ENCODE peak calls at places on chromosomes 16 and 17, in nine cellular contexts. One of them, this sample, is unnamed.

GRCh38 chr17:8209909-8210760 is at the start of gene AURKB:
- DNase-seq in hypothalamus: peak
- DNase-seq in hippocampal formation: peak
- DNase-seq in AG04450: peak
- DNase-seq in activated T-helper 1 cell treated with Interleukin-2 at 50 U/mL for 16 hours: peak
- DNase-seq in AG09319: peak
- DNase-seq in GM04504: peak
- DNase-seq in NCI-H460: peak
- DNase-seq in NCI-H2081: peak
- DNase-seq in this sample: peak

GRCh38 chr17:40194821-40195220 is 17.6 kb downstream of the RAPGEFL1 start:
- DNase-seq in activated T-helper 1 cell treated with Interleukin-2 at 50 U/mL for 16 hours: no peak
- DNase-seq in hippocampal formation: no peak
- DNase-seq in AG04450: no peak
- DNase-seq in NCI-H2081: no peak
- DNase-seq in hypothalamus: no peak
- DNase-seq in NCI-H460: no peak
- DNase-seq in GM04504: no peak
- DNase-seq in AG09319: no peak
- DNase-seq in this sample: no peak

GRCh38 chr16:75243667-75244224 is 7.7 kb downstream of the BCAR1 start:
- DNase-seq in hippocampal formation: no peak
- DNase-seq in GM04504: no peak
- DNase-seq in AG09319: no peak
- DNase-seq in hypothalamus: no peak
- DNase-seq in AG04450: no peak
- DNase-seq in activated T-helper 1 cell treated with Interleukin-2 at 50 U/mL for 16 hours: no peak
- DNase-seq in NCI-H460: no peak
- DNase-seq in NCI-H2081: no peak
- DNase-seq in this sample: no peak

GRCh38 chr17:39800540-39800939 is 62.8 kb downstream of the GRB7 start:
- DNase-seq in activated T-helper 1 cell treated with Interleukin-2 at 50 U/mL for 16 hours: peak
- DNase-seq in hippocampal formation: no peak
- DNase-seq in NCI-H2081: no peak
- DNase-seq in NCI-H460: no peak
- DNase-seq in GM04504: no peak
- DNase-seq in AG09319: no peak
- DNase-seq in hypothalamus: no peak
- DNase-seq in AG04450: no peak
- DNase-seq in this sample: no peak

GRCh38 chr17:45334701-45335677 is 18.2 kb upstream of the MAP3K14 start:
- DNase-seq in NCI-H460: no peak
- DNase-seq in activated T-helper 1 cell treated with Interleukin-2 at 50 U/mL for 16 hours: no peak
- DNase-seq in AG09319: no peak
- DNase-seq in hypothalamus: no peak
- DNase-seq in AG04450: no peak
- DNase-seq in hippocampal formation: no peak
- DNase-seq in NCI-H2081: no peak
- DNase-seq in GM04504: no peak
- DNase-seq in this sample: no peak

GRCh38 chr16:35795361-35796029 is 2336.1 kb downstream of the TP53TG3F start:
- DNase-seq in GM04504: no peak
- DNase-seq in activated T-helper 1 cell treated with Interleukin-2 at 50 U/mL for 16 hours: no peak
- DNase-seq in NCI-H460: no peak
- DNase-seq in AG09319: no peak
- DNase-seq in AG04450: no peak
- DNase-seq in hippocampal formation: no peak
- DNase-seq in hypothalamus: no peak
- DNase-seq in NCI-H2081: peak
- DNase-seq in this sample: no peak

GRCh38 chr17:44928136-44928535 is 12.8 kb upstream of the GFAP start:
- DNase-seq in NCI-H460: no peak
- DNase-seq in AG09319: no peak
- DNase-seq in hypothalamus: no peak
- DNase-seq in activated T-helper 1 cell treated with Interleukin-2 at 50 U/mL for 16 hours: no peak
- DNase-seq in hippocampal formation: no peak
- DNase-seq in NCI-H2081: no peak
- DNase-seq in GM04504: no peak
- DNase-seq in AG04450: no peak
- DNase-seq in this sample: no peak

GRCh38 chr16:66927918-66928649 is 2.7 kb upstream of the RRAD start:
- DNase-seq in NCI-H2081: no peak
- DNase-seq in AG04450: no peak
- DNase-seq in AG09319: no peak
- DNase-seq in GM04504: no peak
- DNase-seq in activated T-helper 1 cell treated with Interleukin-2 at 50 U/mL for 16 hours: no peak
- DNase-seq in hippocampal formation: no peak
- DNase-seq in hypothalamus: no peak
- DNase-seq in NCI-H460: no peak
- DNase-seq in this sample: no peak

GRCh38 chr17:57970706-57971105 is 15.5 kb upstream of the CUEDC1 start:
- DNase-seq in AG04450: no peak
- DNase-seq in hypothalamus: no peak
- DNase-seq in GM04504: peak
- DNase-seq in NCI-H460: no peak
- DNase-seq in activated T-helper 1 cell treated with Interleukin-2 at 50 U/mL for 16 hours: no peak
- DNase-seq in hippocampal formation: no peak
- DNase-seq in AG09319: no peak
- DNase-seq in NCI-H2081: no peak
- DNase-seq in this sample: no peak

GRCh38 chr17:5772720-5773119 is 188.4 kb upstream of the NLRP1 start:
- DNase-seq in GM04504: peak
- DNase-seq in activated T-helper 1 cell treated with Interleukin-2 at 50 U/mL for 16 hours: no peak
- DNase-seq in hippocampal formation: no peak
- DNase-seq in hypothalamus: no peak
- DNase-seq in AG09319: no peak
- DNase-seq in NCI-H460: no peak
- DNase-seq in NCI-H2081: no peak
- DNase-seq in AG04450: no peak
- DNase-seq in this sample: peak

GRCh38 chr16:30636599-30636998 is 14.2 kb upstream of the PRR14 start:
- DNase-seq in NCI-H2081: no peak
- DNase-seq in AG09319: no peak
- DNase-seq in NCI-H460: no peak
- DNase-seq in AG04450: no peak
- DNase-seq in hypothalamus: no peak
- DNase-seq in hippocampal formation: no peak
- DNase-seq in GM04504: no peak
- DNase-seq in activated T-helper 1 cell treated with Interleukin-2 at 50 U/mL for 16 hours: no peak
- DNase-seq in this sample: no peak

GRCh38 chr17:752620-753219 is 656 bp upstream of the GEMIN4 start:
- DNase-seq in NCI-H460: no peak
- DNase-seq in hippocampal formation: no peak
- DNase-seq in AG09319: no peak
- DNase-seq in activated T-helper 1 cell treated with Interleukin-2 at 50 U/mL for 16 hours: no peak
- DNase-seq in hypothalamus: no peak
- DNase-seq in AG04450: peak
- DNase-seq in GM04504: peak
- DNase-seq in NCI-H2081: no peak
- DNase-seq in this sample: peak

GRCh38 chr16:3054965-3055733 is 8.8 kb downstream of the MMP25 start:
- DNase-seq in NCI-H460: no peak
- DNase-seq in hippocampal formation: no peak
- DNase-seq in NCI-H2081: no peak
- DNase-seq in GM04504: no peak
- DNase-seq in activated T-helper 1 cell treated with Interleukin-2 at 50 U/mL for 16 hours: no peak
- DNase-seq in AG04450: no peak
- DNase-seq in AG09319: no peak
- DNase-seq in hypothalamus: no peak
- DNase-seq in this sample: no peak

GRCh38 chr16:80973991-80974390 is 32.7 kb downstream of the CMC2 start:
- DNase-seq in GM04504: no peak
- DNase-seq in activated T-helper 1 cell treated with Interleukin-2 at 50 U/mL for 16 hours: no peak
- DNase-seq in hippocampal formation: no peak
- DNase-seq in AG04450: no peak
- DNase-seq in NCI-H2081: no peak
- DNase-seq in AG09319: no peak
- DNase-seq in hypothalamus: no peak
- DNase-seq in NCI-H460: no peak
- DNase-seq in this sample: no peak

GRCh38 chr17:36723459-36723858 is 122.1 kb downstream of the MRM1 start:
- DNase-seq in AG04450: no peak
- DNase-seq in activated T-helper 1 cell treated with Interleukin-2 at 50 U/mL for 16 hours: no peak
- DNase-seq in hippocampal formation: no peak
- DNase-seq in AG09319: no peak
- DNase-seq in NCI-H460: no peak
- DNase-seq in hypothalamus: no peak
- DNase-seq in GM04504: no peak
- DNase-seq in NCI-H2081: no peak
- DNase-seq in this sample: no peak

GRCh38 chr16:82699711-82700495 is 73.1 kb downstream of the CDH13 start:
- DNase-seq in GM04504: peak
- DNase-seq in AG04450: no peak
- DNase-seq in NCI-H2081: no peak
- DNase-seq in hypothalamus: no peak
- DNase-seq in NCI-H460: peak
- DNase-seq in hippocampal formation: peak
- DNase-seq in AG09319: peak
- DNase-seq in activated T-helper 1 cell treated with Interleukin-2 at 50 U/mL for 16 hours: no peak
- DNase-seq in this sample: no peak

GRCh38 chr17:63842173-63842539 is 329 bp downstream of the SMARCD2 start:
- DNase-seq in AG04450: no peak
- DNase-seq in hippocampal formation: no peak
- DNase-seq in hypothalamus: no peak
- DNase-seq in activated T-helper 1 cell treated with Interleukin-2 at 50 U/mL for 16 hours: no peak
- DNase-seq in NCI-H2081: peak
- DNase-seq in NCI-H460: no peak
- DNase-seq in GM04504: no peak
- DNase-seq in AG09319: no peak
- DNase-seq in this sample: no peak

GRCh38 chr17:77410470-77410869 is 269.7 kb downstream of the SEC14L1 start:
- DNase-seq in NCI-H2081: no peak
- DNase-seq in activated T-helper 1 cell treated with Interleukin-2 at 50 U/mL for 16 hours: no peak
- DNase-seq in AG04450: no peak
- DNase-seq in GM04504: no peak
- DNase-seq in hippocampal formation: no peak
- DNase-seq in hypothalamus: no peak
- DNase-seq in NCI-H460: no peak
- DNase-seq in AG09319: no peak
- DNase-seq in this sample: no peak

GRCh38 chr17:80494547-80494946 is 18.1 kb upstream of the NPTX1 start:
- DNase-seq in AG09319: no peak
- DNase-seq in GM04504: no peak
- DNase-seq in hippocampal formation: no peak
- DNase-seq in AG04450: no peak
- DNase-seq in NCI-H2081: no peak
- DNase-seq in activated T-helper 1 cell treated with Interleukin-2 at 50 U/mL for 16 hours: no peak
- DNase-seq in NCI-H460: no peak
- DNase-seq in hypothalamus: no peak
- DNase-seq in this sample: no peak

GRCh38 chr17:44913676-44914075 is 1.6 kb downstream of the GFAP start:
- DNase-seq in activated T-helper 1 cell treated with Interleukin-2 at 50 U/mL for 16 hours: no peak
- DNase-seq in hippocampal formation: no peak
- DNase-seq in NCI-H2081: no peak
- DNase-seq in AG09319: no peak
- DNase-seq in NCI-H460: no peak
- DNase-seq in GM04504: no peak
- DNase-seq in hypothalamus: no peak
- DNase-seq in AG04450: no peak
- DNase-seq in this sample: no peak

GRCh38 chr17:42340691-42341127 is 47.5 kb downstream of the STAT3 start:
- DNase-seq in NCI-H460: no peak
- DNase-seq in hypothalamus: no peak
- DNase-seq in activated T-helper 1 cell treated with Interleukin-2 at 50 U/mL for 16 hours: no peak
- DNase-seq in hippocampal formation: no peak
- DNase-seq in AG09319: no peak
- DNase-seq in AG04450: no peak
- DNase-seq in NCI-H2081: no peak
- DNase-seq in GM04504: no peak
- DNase-seq in this sample: no peak

GRCh38 chr16:89312194-89312593 is 94.7 kb downstream of the ZNF778 start:
- DNase-seq in activated T-helper 1 cell treated with Interleukin-2 at 50 U/mL for 16 hours: no peak
- DNase-seq in hippocampal formation: no peak
- DNase-seq in hypothalamus: no peak
- DNase-seq in NCI-H460: no peak
- DNase-seq in AG09319: no peak
- DNase-seq in NCI-H2081: no peak
- DNase-seq in GM04504: no peak
- DNase-seq in AG04450: no peak
- DNase-seq in this sample: no peak

GRCh38 chr17:27671591-27671910 is 40.6 kb downstream of the LGALS9 start:
- DNase-seq in GM04504: no peak
- DNase-seq in NCI-H460: no peak
- DNase-seq in AG04450: no peak
- DNase-seq in hippocampal formation: no peak
- DNase-seq in activated T-helper 1 cell treated with Interleukin-2 at 50 U/mL for 16 hours: no peak
- DNase-seq in hypothalamus: no peak
- DNase-seq in NCI-H2081: no peak
- DNase-seq in AG09319: no peak
- DNase-seq in this sample: no peak

GRCh38 chr16:48492131-48492530 is 106.9 kb upstream of the SIAH1 start:
- DNase-seq in NCI-H2081: no peak
- DNase-seq in AG04450: no peak
- DNase-seq in AG09319: no peak
- DNase-seq in hippocampal formation: no peak
- DNase-seq in activated T-helper 1 cell treated with Interleukin-2 at 50 U/mL for 16 hours: no peak
- DNase-seq in GM04504: no peak
- DNase-seq in NCI-H460: peak
- DNase-seq in hypothalamus: no peak
- DNase-seq in this sample: peak

This sample was measured in cardiac muscle cell.